ENCODE peak calls at places on chromosomes 12 and 14, in seven cellular contexts. D is epithelial cell of esophagus, R is AG09319, G is HS-27A, P is iPS-NIHi11, E is Ammon's horn, W is NCI-H345. B is an unnamed sample.

GRCh38 chr12:118011377-118011776 is 5.1 kb upstream of the RFC5 start:
- DNase-seq in R (no peak), W (no peak), G (no peak), P (no peak), E (no peak), D (no peak), B (no peak)

GRCh38 chr14:58738876-58739275 is 101.1 kb downstream of the DACT1 start:
- DNase-seq in E (no peak), R (no peak), W (no peak), G (no peak), D (no peak), P (no peak), B (no peak)

GRCh38 chr14:68621400-68622365 is 171.2 kb downstream of the ZFP36L1 start:
- DNase-seq in E (peak; percentile 71), G (no peak), P (no peak), R (peak; percentile 41), W (no peak), D (no peak), B (no peak)

GRCh38 chr12:26158078-26158764 is 33.4 kb upstream of the BHLHE41 start:
- DNase-seq in D (peak; percentile 86), E (no peak), P (peak; percentile 19), W (no peak), R (no peak), G (no peak), B (peak; percentile 58)

GRCh38 chr12:91921555-91921954 is 224.1 kb downstream of the BTG1 start:
- DNase-seq in P (no peak), D (no peak), R (no peak), E (no peak), W (no peak), G (no peak), B (no peak)

GRCh38 chr12:13288501-13288900 is 92.0 kb downstream of the EMP1 start:
- DNase-seq in P (no peak), W (no peak), G (no peak), D (no peak), E (no peak), R (no peak), B (no peak)

GRCh38 chr12:17992002-17992656 is 97.9 kb downstream of the RERGL start:
- DNase-seq in D (peak; percentile 53), E (peak; percentile 67), W (peak; percentile 61), P (peak; percentile 36), G (peak; percentile 36), R (no peak), B (peak; percentile 39)

GRCh38 chr12:80622271-80622670 is 85.2 kb upstream of the MYF6 start:
- DNase-seq in D (peak; percentile 10), W (no peak), E (no peak), G (no peak), R (no peak), P (no peak), B (no peak)

GRCh38 chr12:31206038-31206670 is 119.8 kb downstream of the SINHCAF start:
- DNase-seq in G (peak; percentile 76), D (peak; percentile 98), E (no peak), P (peak; percentile 58), W (no peak), R (no peak), B (peak; percentile 100)

GRCh38 chr12:116459011-116459410 is 100.2 kb upstream of the MAP1LC3B2 start:
- DNase-seq in D (no peak), P (no peak), E (no peak), W (no peak), R (no peak), G (no peak), B (no peak)

GRCh38 chr14:31926123-31926522 is 151.0 kb upstream of the ARHGAP5 start:
- DNase-seq in D (peak; percentile 55), R (no peak), W (peak; percentile 11), E (no peak), P (peak; percentile 60), G (no peak), B (peak; percentile 57)

GRCh38 chr14:36856095-36856878 is 194.6 kb downstream of the PAX9 start:
- DNase-seq in W (peak; percentile 49), R (peak; percentile 14), E (no peak), G (no peak), P (no peak), D (peak; percentile 50), B (peak; percentile 67)

GRCh38 chr12:41213107-41213506 is 25.0 kb downstream of the PDZRN4 start:
- DNase-seq in E (peak; percentile 32), D (no peak), G (no peak), P (no peak), R (no peak), W (no peak), B (no peak)